ENCODE peak calls at places on chromosomes 16 and 17, in seven cellular contexts. U is SK-N-DZ, X is T-helper 2 cell, Q is ascending aorta, W is HTR-8/SVneo, N is NCI-H1417 treated with DMSO at 0.1 percent for 48 hours, I is SHP77. G is an unnamed sample.
A peak's percentile ranks its signal among the peaks of the same experiment; 100 is the strongest.

GRCh38 chr17:71213936-71214335 is 906.9 kb upstream of the SOX9 start:
- DNase-seq in Q (no peak), W (no peak), I (no peak), X (no peak), N (no peak), U (no peak), G (no peak)

GRCh38 chr16:56282455-56282854 is 91.2 kb downstream of the GNAO1 start:
- DNase-seq in I (no peak), U (no peak), Q (no peak), X (no peak), W (no peak), N (no peak), G (no peak)

GRCh38 chr16:8946544-8946943 is 17.2 kb downstream of the USP7 start:
- DNase-seq in W (no peak), I (no peak), N (no peak), X (no peak), U (no peak), Q (no peak), G (no peak)

GRCh38 chr17:80789356-80789902 is 202.2 kb upstream of the CHMP6 start:
- DNase-seq in Q (no peak), X (no peak), W (peak; percentile 71), I (no peak), U (no peak), N (no peak), G (no peak)

GRCh38 chr16:56246051-56246817 is 54.9 kb downstream of the GNAO1 start:
- DNase-seq in W (peak; percentile 59), N (no peak), U (peak; percentile 42), I (no peak), X (no peak), Q (no peak), G (no peak)

GRCh38 chr17:77164483-77165030 is 23.8 kb downstream of the SEC14L1 start:
- DNase-seq in Q (no peak), W (no peak), U (peak; percentile 19), X (no peak), N (no peak), I (peak; percentile 40), G (no peak)

GRCh38 chr16:46620265-46621005 is 744 bp downstream of the SHCBP1 start:
- DNase-seq in Q (no peak), W (peak; percentile 7), N (no peak), U (no peak), X (no peak), I (no peak), G (no peak)

GRCh38 chr17:14630025-14630424 is 329.1 kb downstream of the HS3ST3B1 start:
- DNase-seq in U (no peak), W (no peak), I (no peak), Q (no peak), N (no peak), X (no peak), G (no peak)

GRCh38 chr17:72118588-72119279 is 2.1 kb upstream of the SOX9 start:
- DNase-seq in W (peak; percentile 74), I (peak; percentile 28), N (peak; percentile 22), U (peak; percentile 71), X (no peak), Q (no peak), G (peak; percentile 61)

GRCh38 chr16:49349446-49350168 is 24.0 kb upstream of the C16orf78 start:
- DNase-seq in I (no peak), N (no peak), U (no peak), X (no peak), Q (no peak), W (no peak), G (no peak)

GRCh38 chr16:88013091-88013609 is 61.9 kb downstream of the BANP start:
- DNase-seq in W (no peak), I (no peak), U (no peak), Q (no peak), X (no peak), N (no peak), G (no peak)

GRCh38 chr16:75308011-75308410 is 56.6 kb upstream of the BCAR1 start:
- DNase-seq in Q (no peak), X (no peak), W (no peak), U (no peak), N (no peak), I (no peak), G (no peak)

GRCh38 chr17:64008346-64008745 is 10.2 kb downstream of the PRR29 start:
- DNase-seq in I (no peak), Q (no peak), U (no peak), X (no peak), N (no peak), W (no peak), G (no peak)